ENCODE peak calls at places on chromosome 15, in seven cellular contexts. L, F, O, Q, R, X and G are unnamed samples.

GRCh38 chr15:69014454-69014853 is at the start of gene NOX5:
- DNase-seq in L (no peak), F (no peak), O (no peak), Q (no peak), R (no peak), X (no peak), G (no peak)

GRCh38 chr15:77487479-77487861 is 66.8 kb downstream of the HMG20A start:
- DNase-seq in L (no peak), F (no peak), O (peak; percentile 21), Q (no peak), R (no peak), X (no peak), G (no peak)

GRCh38 chr15:40238927-40239591 is at the start of gene PAK6:
- DNase-seq in L (peak; percentile 72), F (no peak), O (peak; percentile 29), Q (no peak), R (peak; percentile 42), X (no peak), G (peak; percentile 80)

GRCh38 chr15:76517910-76518309 is 181.3 kb downstream of the ISL2 start:
- DNase-seq in L (no peak), F (no peak), O (peak; percentile 80), Q (no peak), R (no peak), X (no peak), G (no peak)

GRCh38 chr15:82535566-82536408 is 4.5 kb downstream of the RPS17 start:
- DNase-seq in L (no peak), F (no peak), O (no peak), Q (no peak), R (no peak), X (no peak), G (peak; percentile 28)

GRCh38 chr15:40232625-40233070 is 6.2 kb upstream of the PAK6 start:
- DNase-seq in L (no peak), F (no peak), O (no peak), Q (no peak), R (no peak), X (no peak), G (no peak)

GRCh38 chr15:81155375-81156218 is 21.5 kb downstream of the CFAP161 start:
- DNase-seq in L (no peak), F (peak; percentile 49), O (peak; percentile 48), Q (no peak), R (peak; percentile 57), X (no peak), G (peak; percentile 68)

GRCh38 chr15:85525755-85526154 is 145.4 kb downstream of the AKAP13 start:
- DNase-seq in L (no peak), F (no peak), O (no peak), Q (no peak), R (no peak), X (no peak), G (no peak)

GRCh38 chr15:90876512-90877170 is 7.7 kb upstream of the FES start:
- DNase-seq in L (no peak), F (no peak), O (no peak), Q (no peak), R (no peak), X (no peak), G (no peak)

GRCh38 chr15:82763361-82764142 is 42.3 kb downstream of the FSD2 start:
- DNase-seq in L (no peak), F (no peak), O (no peak), Q (no peak), R (no peak), X (no peak), G (no peak)

GRCh38 chr15:24054547-24055245 is 367.6 kb upstream of the NDN start:
- DNase-seq in L (no peak), F (no peak), O (no peak), Q (no peak), R (no peak), X (no peak), G (peak; percentile 54)

GRCh38 chr15:32718082-32718821 is 448 bp downstream of the GREM1 start:
- DNase-seq in L (peak; percentile 44), F (no peak), O (peak; percentile 5), Q (no peak), R (no peak), X (no peak), G (no peak)

GRCh38 chr15:76991048-76991447 is 3.9 kb upstream of the PSTPIP1 start:
- DNase-seq in L (no peak), F (no peak), O (no peak), Q (no peak), R (no peak), X (no peak), G (no peak)

GRCh38 chr15:66935688-66936087 is 129.7 kb upstream of the SMAD3 start:
- DNase-seq in L (no peak), F (no peak), O (no peak), Q (no peak), R (no peak), X (no peak), G (no peak)

GRCh38 chr15:68787609-68788264 is 33.0 kb downstream of the ANP32A start:
- DNase-seq in L (no peak), F (no peak), O (no peak), Q (no peak), R (no peak), X (no peak), G (peak; percentile 70)

GRCh38 chr15:51094606-51095569 is at the start of gene TNFAIP8L3:
- DNase-seq in L (peak; percentile 42), F (no peak), O (peak; percentile 9), Q (no peak), R (peak; percentile 39), X (no peak), G (peak; percentile 48)

GRCh38 chr15:57550640-57551039 is 41.1 kb upstream of the MYZAP start:
- DNase-seq in L (no peak), F (no peak), O (no peak), Q (no peak), R (no peak), X (no peak), G (peak; percentile 65)

GRCh38 chr15:87487484-87487883 is 769.1 kb downstream of the NTRK3 start:
- DNase-seq in L (no peak), F (no peak), O (no peak), Q (no peak), R (no peak), X (no peak), G (no peak)

GRCh38 chr15:57566840-57567239 is 24.9 kb upstream of the MYZAP start:
- DNase-seq in L (no peak), F (no peak), O (no peak), Q (no peak), R (no peak), X (no peak), G (no peak)

GRCh38 chr15:37289109-37289765 is 188.9 kb upstream of the MEIS2 start:
- DNase-seq in L (no peak), F (no peak), O (peak; percentile 42), Q (no peak), R (peak; percentile 10), X (no peak), G (no peak)

GRCh38 chr15:76381366-76381765 is 44.8 kb downstream of the ISL2 start:
- DNase-seq in L (no peak), F (no peak), O (no peak), Q (no peak), R (no peak), X (no peak), G (no peak)

GRCh38 chr15:67144609-67145306 is 79.4 kb downstream of the SMAD3 start:
- DNase-seq in L (no peak), F (peak; percentile 78), O (no peak), Q (no peak), R (no peak), X (no peak), G (no peak)

GRCh38 chr15:66484539-66485112 is 12.9 kb downstream of the SNAPC5 start:
- DNase-seq in L (no peak), F (no peak), O (no peak), Q (no peak), R (no peak), X (no peak), G (no peak)

GRCh38 chr15:84921121-84921520 is 36.7 kb downstream of the SLC28A1 start:
- DNase-seq in L (no peak), F (no peak), O (no peak), Q (no peak), R (no peak), X (no peak), G (no peak)

GRCh38 chr15:30924353-30924752 is 20.6 kb downstream of the FAN1 start:
- DNase-seq in L (no peak), F (no peak), O (no peak), Q (no peak), R (no peak), X (no peak), G (no peak)